ENCODE peak calls at places on chromosomes 5 and 9, in eight cellular contexts. S is transverse colon; L is activated naive CD8-positive, alpha-beta T cell treated with anti-CD3 and anti-CD28 coated beads for 36 hours; T is H7; C is naive thymus-derived CD4-positive, alpha-beta T cell; F is ELR; P is AG08396; W is NCI-H748 treated with DMSO at 0.1 percent for 48 hours. I is an unnamed sample.

GRCh38 chr5:143161893-143162520 is 241.5 kb downstream of the NR3C1 start:
- DNase-seq in S (peak; percentile 26), L (no peak), T (no peak), C (no peak), F (peak; percentile 64), P (no peak), W (no peak), I (no peak)

GRCh38 chr5:157245477-157245876 is 20.4 kb upstream of the CYFIP2 start:
- DNase-seq in S (no peak), L (no peak), T (no peak), C (no peak), F (no peak), P (no peak), W (no peak), I (no peak)

GRCh38 chr5:157076558-157076957 is 17.6 kb upstream of the HAVCR1 start:
- DNase-seq in S (no peak), L (no peak), T (no peak), C (no peak), F (peak; percentile 3), P (peak; percentile 27), W (no peak), I (no peak)

GRCh38 chr9:134778156-134778555 is 102.5 kb upstream of the FCN2 start:
- DNase-seq in S (peak; percentile 19), L (no peak), T (no peak), C (no peak), F (no peak), P (no peak), W (no peak), I (no peak)

GRCh38 chr9:121498150-121498486 is 1.5 kb downstream of the GGTA1 start:
- DNase-seq in S (peak; percentile 49), L (peak; percentile 47), T (peak; percentile 86), C (peak; percentile 21), F (peak; percentile 84), P (peak; percentile 82), W (peak; percentile 77), I (no peak)

GRCh38 chr9:128494108-128494742 is 10.3 kb upstream of the GLE1 start:
- DNase-seq in S (peak; percentile 58), L (no peak), T (peak; percentile 13), C (peak; percentile 43), F (no peak), P (no peak), W (no peak), I (peak; percentile 79)

GRCh38 chr9:78386746-78387145 is 89.8 kb downstream of the PSAT1 start:
- DNase-seq in S (no peak), L (no peak), T (no peak), C (no peak), F (no peak), P (no peak), W (no peak), I (no peak)

GRCh38 chr9:96651626-96652025 is 3.5 kb downstream of the PRXL2C start:
- DNase-seq in S (no peak), L (no peak), T (no peak), C (no peak), F (peak; percentile 66), P (no peak), W (peak; percentile 46), I (no peak)

I was measured in chondrocyte.